ENCODE peak calls at places on chromosomes 11 and 22, in six cellular contexts. One of them, this sample, is unnamed.

GRCh38 chr11:66472054-66472453 is 5.3 kb downstream of the PELI3 start:
- DNase-seq in AG09319: no peak
- DNase-seq in lower lobe of right lung: no peak
- DNase-seq in mucosa of descending colon: no peak
- DNase-seq in gastrocnemius medialis: no peak
- DNase-seq in endothelial cell: no peak
- DNase-seq in this sample: no peak

GRCh38 chr11:130388607-130389205 is 39.7 kb downstream of the ADAMTS8 start:
- DNase-seq in AG09319: no peak
- DNase-seq in lower lobe of right lung: no peak
- DNase-seq in mucosa of descending colon: no peak
- DNase-seq in gastrocnemius medialis: no peak
- DNase-seq in endothelial cell: no peak
- DNase-seq in this sample: no peak

GRCh38 chr11:62439785-62440602 is 21.2 kb downstream of the SCGB1A1 start:
- DNase-seq in AG09319: no peak
- DNase-seq in lower lobe of right lung: no peak
- DNase-seq in mucosa of descending colon: no peak
- DNase-seq in gastrocnemius medialis: no peak
- DNase-seq in endothelial cell: no peak
- DNase-seq in this sample: no peak

GRCh38 chr11:19352072-19352735 is 111.5 kb upstream of the E2F8 start:
- DNase-seq in AG09319: no peak
- DNase-seq in lower lobe of right lung: no peak
- DNase-seq in mucosa of descending colon: no peak
- DNase-seq in gastrocnemius medialis: no peak
- DNase-seq in endothelial cell: no peak
- DNase-seq in this sample: peak; percentile 38

GRCh38 chr11:117279711-117280376 is 11.3 kb upstream of the BACE1-AS start:
- DNase-seq in AG09319: no peak
- DNase-seq in lower lobe of right lung: no peak
- DNase-seq in mucosa of descending colon: no peak
- DNase-seq in gastrocnemius medialis: no peak
- DNase-seq in endothelial cell: no peak
- DNase-seq in this sample: no peak

GRCh38 chr11:96074551-96075309 is 150.8 kb upstream of the MTMR2 start:
- DNase-seq in AG09319: no peak
- DNase-seq in lower lobe of right lung: no peak
- DNase-seq in mucosa of descending colon: no peak
- DNase-seq in gastrocnemius medialis: no peak
- DNase-seq in endothelial cell: no peak
- DNase-seq in this sample: no peak

GRCh38 chr11:13939952-13940610 is 22.4 kb upstream of the SPON1 start:
- DNase-seq in AG09319: no peak
- DNase-seq in lower lobe of right lung: no peak
- DNase-seq in mucosa of descending colon: no peak
- DNase-seq in gastrocnemius medialis: no peak
- DNase-seq in endothelial cell: no peak
- DNase-seq in this sample: no peak

GRCh38 chr11:72782081-72782920 is 11.5 kb downstream of the STARD10 start:
- DNase-seq in AG09319: no peak
- DNase-seq in lower lobe of right lung: peak; percentile 56
- DNase-seq in mucosa of descending colon: peak; percentile 75
- DNase-seq in gastrocnemius medialis: no peak
- DNase-seq in endothelial cell: no peak
- DNase-seq in this sample: no peak

GRCh38 chr22:46071451-46072029 is 78.8 kb upstream of the PPARA start:
- DNase-seq in AG09319: peak; percentile 96
- DNase-seq in lower lobe of right lung: peak; percentile 91
- DNase-seq in mucosa of descending colon: peak; percentile 91
- DNase-seq in gastrocnemius medialis: peak; percentile 89
- DNase-seq in endothelial cell: no peak
- DNase-seq in this sample: peak; percentile 95

GRCh38 chr11:86673872-86674750 is 1.7 kb upstream of the ME3 start:
- DNase-seq in AG09319: no peak
- DNase-seq in lower lobe of right lung: no peak
- DNase-seq in mucosa of descending colon: no peak
- DNase-seq in gastrocnemius medialis: no peak
- DNase-seq in endothelial cell: no peak
- DNase-seq in this sample: no peak

GRCh38 chr11:44446341-44446712 is 119.1 kb upstream of the CD82 start:
- DNase-seq in AG09319: no peak
- DNase-seq in lower lobe of right lung: no peak
- DNase-seq in mucosa of descending colon: no peak
- DNase-seq in gastrocnemius medialis: no peak
- DNase-seq in endothelial cell: no peak
- DNase-seq in this sample: no peak

GRCh38 chr11:66912361-66912760 is 45.8 kb downstream of the PC start:
- DNase-seq in AG09319: no peak
- DNase-seq in lower lobe of right lung: no peak
- DNase-seq in mucosa of descending colon: no peak
- DNase-seq in gastrocnemius medialis: no peak
- DNase-seq in endothelial cell: no peak
- DNase-seq in this sample: no peak

GRCh38 chr11:119322921-119323531 is 6.1 kb upstream of the MCAM start:
- DNase-seq in AG09319: no peak
- DNase-seq in lower lobe of right lung: no peak
- DNase-seq in mucosa of descending colon: no peak
- DNase-seq in gastrocnemius medialis: no peak
- DNase-seq in endothelial cell: no peak
- DNase-seq in this sample: no peak

GRCh38 chr22:32079110-32080089 is 36.3 kb downstream of the SLC5A1 start:
- DNase-seq in AG09319: no peak
- DNase-seq in lower lobe of right lung: no peak
- DNase-seq in mucosa of descending colon: no peak
- DNase-seq in gastrocnemius medialis: peak; percentile 16
- DNase-seq in endothelial cell: no peak
- DNase-seq in this sample: peak; percentile 52

GRCh38 chr22:30810105-30810504 is 115.4 kb downstream of the OSBP2 start:
- DNase-seq in AG09319: no peak
- DNase-seq in lower lobe of right lung: no peak
- DNase-seq in mucosa of descending colon: no peak
- DNase-seq in gastrocnemius medialis: no peak
- DNase-seq in endothelial cell: no peak
- DNase-seq in this sample: no peak

GRCh38 chr11:59800390-59801037 is 10.1 kb downstream of the MRPL16 start:
- DNase-seq in AG09319: no peak
- DNase-seq in lower lobe of right lung: no peak
- DNase-seq in mucosa of descending colon: no peak
- DNase-seq in gastrocnemius medialis: no peak
- DNase-seq in endothelial cell: no peak
- DNase-seq in this sample: no peak

GRCh38 chr11:70112017-70112434 is 33.9 kb downstream of the ANO1 start:
- DNase-seq in AG09319: no peak
- DNase-seq in lower lobe of right lung: no peak
- DNase-seq in mucosa of descending colon: no peak
- DNase-seq in gastrocnemius medialis: no peak
- DNase-seq in endothelial cell: no peak
- DNase-seq in this sample: no peak

GRCh38 chr11:134731562-134731961 is 319.5 kb upstream of the B3GAT1 start:
- DNase-seq in AG09319: no peak
- DNase-seq in lower lobe of right lung: no peak
- DNase-seq in mucosa of descending colon: no peak
- DNase-seq in gastrocnemius medialis: no peak
- DNase-seq in endothelial cell: no peak
- DNase-seq in this sample: no peak

GRCh38 chr11:116533186-116533825 is 239.5 kb downstream of the BUD13 start:
- DNase-seq in AG09319: no peak
- DNase-seq in lower lobe of right lung: no peak
- DNase-seq in mucosa of descending colon: no peak
- DNase-seq in gastrocnemius medialis: no peak
- DNase-seq in endothelial cell: no peak
- DNase-seq in this sample: no peak

GRCh38 chr11:115613986-115614625 is 109.9 kb upstream of the CADM1 start:
- DNase-seq in AG09319: no peak
- DNase-seq in lower lobe of right lung: no peak
- DNase-seq in mucosa of descending colon: no peak
- DNase-seq in gastrocnemius medialis: no peak
- DNase-seq in endothelial cell: no peak
- DNase-seq in this sample: no peak

GRCh38 chr11:128259816-128260215 is 327.5 kb downstream of the ETS1 start:
- DNase-seq in AG09319: no peak
- DNase-seq in lower lobe of right lung: no peak
- DNase-seq in mucosa of descending colon: no peak
- DNase-seq in gastrocnemius medialis: no peak
- DNase-seq in endothelial cell: no peak
- DNase-seq in this sample: no peak

GRCh38 chr11:128482512-128483191 is 104.7 kb downstream of the ETS1 start:
- DNase-seq in AG09319: peak; percentile 70
- DNase-seq in lower lobe of right lung: no peak
- DNase-seq in mucosa of descending colon: no peak
- DNase-seq in gastrocnemius medialis: peak; percentile 44
- DNase-seq in endothelial cell: no peak
- DNase-seq in this sample: peak; percentile 73

GRCh38 chr11:133905677-133906156 is 51.1 kb downstream of the IGSF9B start:
- DNase-seq in AG09319: no peak
- DNase-seq in lower lobe of right lung: no peak
- DNase-seq in mucosa of descending colon: no peak
- DNase-seq in gastrocnemius medialis: no peak
- DNase-seq in endothelial cell: no peak
- DNase-seq in this sample: no peak

DNA sequence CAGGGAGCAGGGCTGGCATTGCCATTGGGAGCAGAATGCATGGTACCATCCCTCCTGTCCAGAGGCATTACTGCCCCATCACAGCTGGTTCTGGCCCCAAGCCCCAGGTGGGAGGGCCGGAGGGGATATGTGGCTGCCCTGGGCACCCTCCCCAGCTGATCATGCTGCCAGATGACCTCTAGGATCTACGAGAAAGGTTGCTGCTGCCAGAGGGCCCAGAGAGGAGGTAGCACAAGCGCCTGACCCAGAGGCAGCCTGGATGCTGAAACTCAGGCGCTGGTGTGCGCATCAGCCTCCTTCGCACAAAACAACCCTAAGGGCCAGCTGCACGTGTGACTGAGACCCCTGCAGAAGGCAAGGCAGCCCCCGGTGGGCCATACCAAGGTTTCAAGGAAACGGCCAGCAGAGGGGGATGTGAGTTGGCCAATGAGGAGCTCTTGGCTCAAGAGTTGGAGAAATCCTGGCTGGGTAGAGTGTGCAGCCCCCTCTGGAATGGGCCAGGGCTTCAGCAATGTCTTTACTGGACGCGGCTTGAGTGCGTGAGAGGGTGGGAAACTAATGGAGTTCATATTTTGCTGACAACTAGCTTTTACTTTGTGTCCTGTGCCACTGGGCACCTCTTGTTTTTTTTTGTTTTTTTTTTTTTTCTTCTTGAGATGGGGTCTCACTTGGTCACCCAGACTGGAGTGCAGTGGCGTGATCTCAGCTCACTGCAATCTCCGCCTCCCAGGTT is 88.3 kb upstream of the PARVA start:
- DNase-seq in AG09319: no peak
- DNase-seq in lower lobe of right lung: no peak
- DNase-seq in mucosa of descending colon: no peak
- DNase-seq in gastrocnemius medialis: no peak
- DNase-seq in endothelial cell: no peak
- DNase-seq in this sample: no peak
- TF ChIP-seq CTCF in AG09319: peak; percentile 7
- TF ChIP-seq CTCF in lower lobe of right lung: no peak
- TF ChIP-seq CTCF in mucosa of descending colon: no peak
- TF ChIP-seq CTCF in gastrocnemius medialis: no peak
- TF ChIP-seq CTCF in endothelial cell: no peak
- TF ChIP-seq CTCF in this sample: peak; percentile 5

GRCh38 chr11:122108828-122109227 is 7.2 kb downstream of the BLID start:
- DNase-seq in AG09319: no peak
- DNase-seq in lower lobe of right lung: no peak
- DNase-seq in mucosa of descending colon: no peak
- DNase-seq in gastrocnemius medialis: no peak
- DNase-seq in endothelial cell: no peak
- DNase-seq in this sample: no peak
- TF ChIP-seq CTCF in AG09319: no peak
- TF ChIP-seq CTCF in lower lobe of right lung: no peak
- TF ChIP-seq CTCF in mucosa of descending colon: no peak
- TF ChIP-seq CTCF in gastrocnemius medialis: no peak
- TF ChIP-seq CTCF in endothelial cell: no peak
- TF ChIP-seq CTCF in this sample: no peak

DNA sequence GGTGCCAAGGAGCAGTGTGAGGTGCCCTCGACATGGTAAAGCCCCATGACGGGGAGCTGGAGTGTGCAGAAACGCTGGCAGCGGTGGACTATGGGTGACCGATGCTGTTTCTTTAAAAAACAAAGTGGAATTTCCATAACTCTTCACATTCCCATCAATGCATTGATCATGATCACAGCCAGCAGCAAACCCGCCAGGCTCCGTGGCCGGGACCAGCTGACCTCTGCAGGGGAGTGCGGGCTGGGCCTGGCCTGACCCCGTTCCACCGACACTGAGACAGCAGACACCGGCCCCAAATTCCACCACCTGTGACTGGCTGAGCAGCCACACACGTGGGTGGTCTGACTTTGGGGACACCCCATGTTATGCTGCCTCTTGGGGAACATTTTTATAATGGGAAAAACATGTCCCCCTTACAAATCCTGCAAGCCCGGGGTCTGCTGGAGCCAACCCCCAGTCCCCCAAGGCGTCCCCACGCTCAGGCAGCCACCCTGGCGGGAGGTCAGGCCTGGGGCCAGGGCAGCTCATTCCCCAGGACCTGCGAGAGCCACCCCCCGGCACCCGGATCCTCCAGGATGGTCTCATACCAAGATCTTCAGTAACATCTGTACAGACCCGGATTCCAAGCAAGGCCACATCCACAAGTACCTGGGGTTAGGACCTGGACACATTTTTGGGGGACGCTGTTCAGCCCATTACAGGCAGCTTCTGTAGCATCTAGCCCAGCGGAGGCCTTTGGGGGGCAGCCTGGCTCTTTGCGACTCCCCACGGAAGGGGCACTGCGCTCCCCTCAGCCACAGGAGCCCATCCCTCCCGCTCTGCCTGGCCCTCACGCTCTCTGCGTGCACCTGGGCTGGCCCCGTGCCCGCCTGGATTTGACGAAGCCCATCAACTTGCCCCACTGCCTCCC is 20.6 kb downstream of the OSBPL5 start:
- DNase-seq in AG09319: no peak
- DNase-seq in lower lobe of right lung: no peak
- DNase-seq in mucosa of descending colon: no peak
- DNase-seq in gastrocnemius medialis: no peak
- DNase-seq in endothelial cell: no peak
- DNase-seq in this sample: no peak
- TF ChIP-seq CTCF in AG09319: no peak
- TF ChIP-seq CTCF in lower lobe of right lung: no peak
- TF ChIP-seq CTCF in mucosa of descending colon: no peak
- TF ChIP-seq CTCF in gastrocnemius medialis: no peak
- TF ChIP-seq CTCF in endothelial cell: no peak
- TF ChIP-seq CTCF in this sample: no peak

GRCh38 chr11:63920126-63920869 is 3.3 kb upstream of the RCOR2 start:
- DNase-seq in AG09319: no peak
- DNase-seq in lower lobe of right lung: no peak
- DNase-seq in mucosa of descending colon: peak; percentile 91
- DNase-seq in gastrocnemius medialis: no peak
- DNase-seq in endothelial cell: peak; percentile 30
- DNase-seq in this sample: no peak

GRCh38 chr11:63919267-63920125 is 2.5 kb upstream of the RCOR2 start:
- DNase-seq in AG09319: no peak
- DNase-seq in lower lobe of right lung: no peak
- DNase-seq in mucosa of descending colon: peak; percentile 75
- DNase-seq in gastrocnemius medialis: no peak
- DNase-seq in endothelial cell: no peak
- DNase-seq in this sample: no peak

GRCh38 chr11:63918576-63919171 is 1.7 kb upstream of the RCOR2 start:
- DNase-seq in AG09319: no peak
- DNase-seq in lower lobe of right lung: no peak
- DNase-seq in mucosa of descending colon: no peak
- DNase-seq in gastrocnemius medialis: no peak
- DNase-seq in endothelial cell: no peak
- DNase-seq in this sample: no peak

GRCh38 chr11:63922673-63923192 is 5.8 kb upstream of the RCOR2 start:
- DNase-seq in AG09319: no peak
- DNase-seq in lower lobe of right lung: no peak
- DNase-seq in mucosa of descending colon: no peak
- DNase-seq in gastrocnemius medialis: no peak
- DNase-seq in endothelial cell: no peak
- DNase-seq in this sample: no peak

GRCh38 chr11:63920870-63921417 is 4.0 kb upstream of the RCOR2 start:
- DNase-seq in AG09319: no peak
- DNase-seq in lower lobe of right lung: no peak
- DNase-seq in mucosa of descending colon: no peak
- DNase-seq in gastrocnemius medialis: no peak
- DNase-seq in endothelial cell: peak; percentile 46
- DNase-seq in this sample: no peak
- TF ChIP-seq CTCF in AG09319: peak; percentile 42
- TF ChIP-seq CTCF in lower lobe of right lung: peak; percentile 53
- TF ChIP-seq CTCF in mucosa of descending colon: no peak
- TF ChIP-seq CTCF in gastrocnemius medialis: peak; percentile 40
- TF ChIP-seq CTCF in endothelial cell: peak; percentile 67
- TF ChIP-seq CTCF in this sample: peak; percentile 59